ENCODE peak calls at places on chromosomes 11 and 22, in eight cellular contexts. One of them, this sample, is unnamed.

GRCh38 chr11:82776377-82776776 is 42.7 kb upstream of the FAM181B start:
- DNase-seq in cardiac muscle cell: no peak
- DNase-seq in psoas muscle: no peak
- DNase-seq in mucosa of descending colon: no peak
- DNase-seq in esophagus squamous epithelium: no peak
- DNase-seq in colonic mucosa: no peak
- DNase-seq in neural progenitor cell: no peak
- DNase-seq in heart right ventricle: no peak
- DNase-seq in this sample: no peak

GRCh38 chr22:20567993-20568417 is 60.6 kb downstream of the MED15 start:
- DNase-seq in cardiac muscle cell: no peak
- DNase-seq in psoas muscle: peak; percentile 21
- DNase-seq in mucosa of descending colon: peak; percentile 49
- DNase-seq in esophagus squamous epithelium: no peak
- DNase-seq in colonic mucosa: no peak
- DNase-seq in neural progenitor cell: no peak
- DNase-seq in heart right ventricle: no peak
- DNase-seq in this sample: no peak

GRCh38 chr11:16392646-16393045 is 36.3 kb upstream of the SOX6 start:
- DNase-seq in cardiac muscle cell: no peak
- DNase-seq in psoas muscle: no peak
- DNase-seq in mucosa of descending colon: no peak
- DNase-seq in esophagus squamous epithelium: no peak
- DNase-seq in colonic mucosa: no peak
- DNase-seq in neural progenitor cell: no peak
- DNase-seq in heart right ventricle: no peak
- DNase-seq in this sample: no peak

GRCh38 chr22:43991316-43992020 is 32.6 kb upstream of the PARVB start:
- DNase-seq in cardiac muscle cell: no peak
- DNase-seq in psoas muscle: no peak
- DNase-seq in mucosa of descending colon: no peak
- DNase-seq in esophagus squamous epithelium: no peak
- DNase-seq in colonic mucosa: no peak
- DNase-seq in neural progenitor cell: no peak
- DNase-seq in heart right ventricle: no peak
- DNase-seq in this sample: no peak

GRCh38 chr11:124536520-124536919 is 6.9 kb downstream of the OR8B12 start:
- DNase-seq in cardiac muscle cell: peak; percentile 37
- DNase-seq in psoas muscle: no peak
- DNase-seq in mucosa of descending colon: no peak
- DNase-seq in esophagus squamous epithelium: no peak
- DNase-seq in colonic mucosa: no peak
- DNase-seq in neural progenitor cell: peak; percentile 50
- DNase-seq in heart right ventricle: peak; percentile 36
- DNase-seq in this sample: peak; percentile 11

GRCh38 chr22:47357493-47357892 is 595.0 kb downstream of the TBC1D22A start:
- DNase-seq in cardiac muscle cell: no peak
- DNase-seq in psoas muscle: no peak
- DNase-seq in mucosa of descending colon: no peak
- DNase-seq in esophagus squamous epithelium: no peak
- DNase-seq in colonic mucosa: no peak
- DNase-seq in neural progenitor cell: no peak
- DNase-seq in heart right ventricle: no peak
- DNase-seq in this sample: no peak

GRCh38 chr22:41683616-41684015 is 5.1 kb downstream of the SNU13 start:
- DNase-seq in cardiac muscle cell: no peak
- DNase-seq in psoas muscle: no peak
- DNase-seq in mucosa of descending colon: no peak
- DNase-seq in esophagus squamous epithelium: no peak
- DNase-seq in colonic mucosa: no peak
- DNase-seq in neural progenitor cell: no peak
- DNase-seq in heart right ventricle: no peak
- DNase-seq in this sample: no peak

GRCh38 chr22:33542153-33542552 is 378.1 kb downstream of the LARGE1 start:
- DNase-seq in cardiac muscle cell: no peak
- DNase-seq in psoas muscle: no peak
- DNase-seq in mucosa of descending colon: no peak
- DNase-seq in esophagus squamous epithelium: no peak
- DNase-seq in colonic mucosa: no peak
- DNase-seq in neural progenitor cell: no peak
- DNase-seq in heart right ventricle: peak; percentile 50
- DNase-seq in this sample: no peak

GRCh38 chr11:86747801-86748200 is 52.5 kb upstream of the PRSS23 start:
- DNase-seq in cardiac muscle cell: no peak
- DNase-seq in psoas muscle: no peak
- DNase-seq in mucosa of descending colon: no peak
- DNase-seq in esophagus squamous epithelium: no peak
- DNase-seq in colonic mucosa: no peak
- DNase-seq in neural progenitor cell: no peak
- DNase-seq in heart right ventricle: no peak
- DNase-seq in this sample: no peak

GRCh38 chr11:72038491-72038890 is 39.8 kb downstream of the IL18BP start:
- DNase-seq in cardiac muscle cell: no peak
- DNase-seq in psoas muscle: peak; percentile 83
- DNase-seq in mucosa of descending colon: no peak
- DNase-seq in esophagus squamous epithelium: no peak
- DNase-seq in colonic mucosa: peak; percentile 73
- DNase-seq in neural progenitor cell: no peak
- DNase-seq in heart right ventricle: peak; percentile 75
- DNase-seq in this sample: peak; percentile 61

GRCh38 chr11:72036687-72037086 is 38.0 kb downstream of the IL18BP start:
- DNase-seq in cardiac muscle cell: no peak
- DNase-seq in psoas muscle: no peak
- DNase-seq in mucosa of descending colon: no peak
- DNase-seq in esophagus squamous epithelium: no peak
- DNase-seq in colonic mucosa: no peak
- DNase-seq in neural progenitor cell: no peak
- DNase-seq in heart right ventricle: no peak
- DNase-seq in this sample: no peak

GRCh38 chr11:72039108-72039850 is 40.6 kb downstream of the IL18BP start:
- DNase-seq in cardiac muscle cell: peak; percentile 65
- DNase-seq in psoas muscle: no peak
- DNase-seq in mucosa of descending colon: peak; percentile 87
- DNase-seq in esophagus squamous epithelium: no peak
- DNase-seq in colonic mucosa: peak; percentile 90
- DNase-seq in neural progenitor cell: no peak
- DNase-seq in heart right ventricle: no peak
- DNase-seq in this sample: peak; percentile 83

GRCh38 chr11:72040497-72041363 is 39.6 kb downstream of the NUMA1 start:
- DNase-seq in cardiac muscle cell: peak; percentile 96
- DNase-seq in psoas muscle: peak; percentile 97
- DNase-seq in mucosa of descending colon: peak; percentile 94
- DNase-seq in esophagus squamous epithelium: peak; percentile 32
- DNase-seq in colonic mucosa: peak; percentile 97
- DNase-seq in neural progenitor cell: peak; percentile 91
- DNase-seq in heart right ventricle: peak; percentile 96
- DNase-seq in this sample: peak; percentile 95

DNA sequence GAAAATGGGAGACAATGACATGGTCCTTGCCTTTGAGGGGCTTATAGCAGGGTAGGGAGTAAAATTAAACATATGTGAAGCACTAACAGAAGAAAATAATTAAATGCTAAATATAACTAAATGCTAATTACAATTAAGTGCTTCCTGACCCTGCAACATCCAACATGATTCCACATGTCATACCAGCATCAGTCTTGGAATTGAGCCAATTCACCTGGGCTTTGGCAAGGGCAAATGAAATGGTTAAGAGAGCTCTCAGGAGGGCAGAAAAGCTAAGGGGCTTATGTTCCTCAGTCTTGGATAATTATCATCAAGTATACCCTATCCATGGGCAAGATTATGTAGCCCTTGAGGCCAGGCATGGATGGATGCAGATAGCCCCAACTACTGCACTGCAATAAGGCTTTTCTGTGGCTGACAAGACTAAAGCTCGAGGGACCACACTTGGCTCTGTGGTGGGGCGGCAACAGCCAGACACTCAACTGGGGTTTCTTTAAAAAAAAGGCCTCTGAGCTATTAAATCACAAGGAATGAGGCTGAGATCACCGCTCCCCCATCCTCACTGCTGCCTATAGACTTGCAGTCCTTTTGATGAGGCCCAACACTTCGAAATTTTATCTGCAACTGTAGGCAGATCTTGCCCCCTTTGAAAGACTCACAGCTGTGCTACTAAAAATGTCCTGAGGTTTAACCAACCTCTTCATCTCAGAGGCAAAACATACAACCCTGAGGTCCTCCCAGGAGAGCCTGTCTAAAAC is 39.0 kb downstream of the IL18BP start:
- DNase-seq in cardiac muscle cell: no peak
- DNase-seq in psoas muscle: peak; percentile 63
- DNase-seq in mucosa of descending colon: no peak
- DNase-seq in esophagus squamous epithelium: no peak
- DNase-seq in colonic mucosa: no peak
- DNase-seq in neural progenitor cell: no peak
- DNase-seq in heart right ventricle: no peak
- DNase-seq in this sample: no peak
- H3K4me1 ChIP-seq in cardiac muscle cell: peaks cover 34% of the 10 kb centered on the region
- H3K4me1 ChIP-seq in psoas muscle: peaks cover 60% of the 10 kb centered on the region
- H3K4me1 ChIP-seq in mucosa of descending colon: peaks cover 44% of the 10 kb centered on the region
- H3K4me1 ChIP-seq in esophagus squamous epithelium: peaks cover 98% of the 10 kb centered on the region
- H3K4me1 ChIP-seq in colonic mucosa: peaks cover 15% of the 10 kb centered on the region
- H3K4me1 ChIP-seq in neural progenitor cell: peaks cover 45% of the 10 kb centered on the region
- H3K4me1 ChIP-seq in heart right ventricle: peaks cover 43% of the 10 kb centered on the region
- H3K4me1 ChIP-seq in this sample: peaks cover 25% of the 10 kb centered on the region

GRCh38 chr11:74505911-74506310 is 12.4 kb upstream of the LIPT2 start:
- DNase-seq in cardiac muscle cell: no peak
- DNase-seq in psoas muscle: no peak
- DNase-seq in mucosa of descending colon: no peak
- DNase-seq in esophagus squamous epithelium: no peak
- DNase-seq in colonic mucosa: no peak
- DNase-seq in neural progenitor cell: no peak
- DNase-seq in heart right ventricle: no peak
- DNase-seq in this sample: no peak
- H3K4me1 ChIP-seq in cardiac muscle cell: no peaks in the 10 kb centered on the region
- H3K4me1 ChIP-seq in psoas muscle: no peaks in the 10 kb centered on the region
- H3K4me1 ChIP-seq in mucosa of descending colon: no peaks in the 10 kb centered on the region
- H3K4me1 ChIP-seq in esophagus squamous epithelium: peaks cover 10% of the 10 kb centered on the region
- H3K4me1 ChIP-seq in colonic mucosa: no peaks in the 10 kb centered on the region
- H3K4me1 ChIP-seq in neural progenitor cell: no peaks in the 10 kb centered on the region
- H3K4me1 ChIP-seq in heart right ventricle: no peaks in the 10 kb centered on the region
- H3K4me1 ChIP-seq in this sample: no peaks in the 10 kb centered on the region

GRCh38 chr11:76157891-76158290 is 48.4 kb downstream of the WNT11 start:
- DNase-seq in cardiac muscle cell: no peak
- DNase-seq in psoas muscle: no peak
- DNase-seq in mucosa of descending colon: no peak
- DNase-seq in esophagus squamous epithelium: no peak
- DNase-seq in colonic mucosa: no peak
- DNase-seq in neural progenitor cell: no peak
- DNase-seq in heart right ventricle: no peak
- DNase-seq in this sample: no peak
- H3K4me1 ChIP-seq in cardiac muscle cell: peaks cover 16% of the 10 kb centered on the region
- H3K4me1 ChIP-seq in psoas muscle: peaks cover 8% of the 10 kb centered on the region
- H3K4me1 ChIP-seq in mucosa of descending colon: peaks cover 4% of the 10 kb centered on the region
- H3K4me1 ChIP-seq in esophagus squamous epithelium: peaks cover 20% of the 10 kb centered on the region
- H3K4me1 ChIP-seq in colonic mucosa: no peaks in the 10 kb centered on the region
- H3K4me1 ChIP-seq in neural progenitor cell: peaks cover 7% of the 10 kb centered on the region
- H3K4me1 ChIP-seq in heart right ventricle: peaks cover 19% of the 10 kb centered on the region
- H3K4me1 ChIP-seq in this sample: peaks cover 3% of the 10 kb centered on the region

GRCh38 chr22:37571258-37571991 is 8.5 kb downstream of the LGALS2 start:
- DNase-seq in cardiac muscle cell: no peak
- DNase-seq in psoas muscle: no peak
- DNase-seq in mucosa of descending colon: no peak
- DNase-seq in esophagus squamous epithelium: no peak
- DNase-seq in colonic mucosa: no peak
- DNase-seq in neural progenitor cell: no peak
- DNase-seq in heart right ventricle: no peak
- DNase-seq in this sample: no peak

GRCh38 chr22:37570661-37570976 is 9.3 kb downstream of the LGALS2 start:
- DNase-seq in cardiac muscle cell: no peak
- DNase-seq in psoas muscle: no peak
- DNase-seq in mucosa of descending colon: no peak
- DNase-seq in esophagus squamous epithelium: no peak
- DNase-seq in colonic mucosa: no peak
- DNase-seq in neural progenitor cell: no peak
- DNase-seq in heart right ventricle: no peak
- DNase-seq in this sample: no peak

GRCh38 chr22:37569009-37569920 is 9.0 kb downstream of the CDC42EP1 start:
- DNase-seq in cardiac muscle cell: no peak
- DNase-seq in psoas muscle: peak; percentile 36
- DNase-seq in mucosa of descending colon: peak; percentile 90
- DNase-seq in esophagus squamous epithelium: no peak
- DNase-seq in colonic mucosa: peak; percentile 93
- DNase-seq in neural progenitor cell: no peak
- DNase-seq in heart right ventricle: no peak
- DNase-seq in this sample: peak; percentile 86

GRCh38 chr22:37568448-37569008 is 8.2 kb downstream of the CDC42EP1 start:
- DNase-seq in cardiac muscle cell: no peak
- DNase-seq in psoas muscle: no peak
- DNase-seq in mucosa of descending colon: peak; percentile 67
- DNase-seq in esophagus squamous epithelium: no peak
- DNase-seq in colonic mucosa: no peak
- DNase-seq in neural progenitor cell: no peak
- DNase-seq in heart right ventricle: no peak
- DNase-seq in this sample: no peak

GRCh38 chr22:37569921-37570660 is 9.8 kb downstream of the LGALS2 start:
- DNase-seq in cardiac muscle cell: no peak
- DNase-seq in psoas muscle: no peak
- DNase-seq in mucosa of descending colon: peak; percentile 82
- DNase-seq in esophagus squamous epithelium: no peak
- DNase-seq in colonic mucosa: peak; percentile 76
- DNase-seq in neural progenitor cell: no peak
- DNase-seq in heart right ventricle: no peak
- DNase-seq in this sample: peak; percentile 68
- H3K4me1 ChIP-seq in cardiac muscle cell: no peaks in the 10 kb centered on the region
- H3K4me1 ChIP-seq in psoas muscle: peaks cover 18% of the 10 kb centered on the region
- H3K4me1 ChIP-seq in mucosa of descending colon: peaks cover 59% of the 10 kb centered on the region
- H3K4me1 ChIP-seq in esophagus squamous epithelium: peaks cover 56% of the 10 kb centered on the region
- H3K4me1 ChIP-seq in colonic mucosa: peaks cover 23% of the 10 kb centered on the region
- H3K4me1 ChIP-seq in neural progenitor cell: no peaks in the 10 kb centered on the region
- H3K4me1 ChIP-seq in heart right ventricle: peaks cover 30% of the 10 kb centered on the region
- H3K4me1 ChIP-seq in this sample: peaks cover 30% of the 10 kb centered on the region

GRCh38 chr22:50447576-50448551 is 27.0 kb downstream of the SBF1 start:
- DNase-seq in cardiac muscle cell: no peak
- DNase-seq in psoas muscle: no peak
- DNase-seq in mucosa of descending colon: peak; percentile 49
- DNase-seq in esophagus squamous epithelium: no peak
- DNase-seq in colonic mucosa: no peak
- DNase-seq in neural progenitor cell: no peak
- DNase-seq in heart right ventricle: no peak
- DNase-seq in this sample: no peak
- H3K4me1 ChIP-seq in cardiac muscle cell: no peaks in the 10 kb centered on the region
- H3K4me1 ChIP-seq in psoas muscle: no peaks in the 10 kb centered on the region
- H3K4me1 ChIP-seq in mucosa of descending colon: peaks cover 9% of the 10 kb centered on the region
- H3K4me1 ChIP-seq in esophagus squamous epithelium: peaks cover 17% of the 10 kb centered on the region
- H3K4me1 ChIP-seq in colonic mucosa: no peaks in the 10 kb centered on the region
- H3K4me1 ChIP-seq in neural progenitor cell: no peaks in the 10 kb centered on the region
- H3K4me1 ChIP-seq in heart right ventricle: no peaks in the 10 kb centered on the region
- H3K4me1 ChIP-seq in this sample: peaks cover 12% of the 10 kb centered on the region

DNA sequence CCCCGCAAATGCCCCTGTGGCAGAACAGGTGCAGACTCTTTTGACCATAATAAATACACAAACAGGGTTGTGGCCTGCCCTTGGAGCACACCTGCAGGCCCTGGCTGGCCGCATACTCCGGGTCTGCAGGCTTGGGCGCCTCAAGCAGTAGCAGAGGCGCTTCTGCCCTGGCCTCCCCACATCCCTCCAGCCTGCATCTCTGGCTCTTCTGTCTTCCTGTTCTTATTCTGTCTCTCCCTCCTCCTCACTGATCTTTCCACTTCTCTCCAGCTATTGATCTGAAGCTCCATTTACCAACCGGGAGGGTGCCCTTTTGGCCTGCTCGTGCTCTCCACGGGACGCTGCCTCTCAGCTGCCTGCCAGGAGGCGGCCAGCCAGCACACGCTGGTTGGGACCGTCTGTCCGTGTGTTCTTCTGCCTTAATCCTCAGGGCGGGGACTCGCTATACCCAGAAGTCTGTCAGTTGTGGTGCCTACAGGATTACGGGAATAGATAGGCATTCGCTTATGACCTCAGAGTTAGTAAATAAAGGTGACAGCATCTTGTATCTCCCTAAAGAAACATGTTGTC is 5.2 kb downstream of the UPB1 start:
- DNase-seq in cardiac muscle cell: no peak
- DNase-seq in psoas muscle: no peak
- DNase-seq in mucosa of descending colon: no peak
- DNase-seq in esophagus squamous epithelium: no peak
- DNase-seq in colonic mucosa: no peak
- DNase-seq in neural progenitor cell: peak; percentile 57
- DNase-seq in heart right ventricle: no peak
- DNase-seq in this sample: no peak
- H3K4me1 ChIP-seq in cardiac muscle cell: peaks cover 26% of the 10 kb centered on the region
- H3K4me1 ChIP-seq in psoas muscle: peaks cover 14% of the 10 kb centered on the region
- H3K4me1 ChIP-seq in mucosa of descending colon: no peaks in the 10 kb centered on the region
- H3K4me1 ChIP-seq in esophagus squamous epithelium: peaks cover 16% of the 10 kb centered on the region
- H3K4me1 ChIP-seq in colonic mucosa: no peaks in the 10 kb centered on the region
- H3K4me1 ChIP-seq in neural progenitor cell: peaks cover 19% of the 10 kb centered on the region
- H3K4me1 ChIP-seq in heart right ventricle: peaks cover 3% of the 10 kb centered on the region
- H3K4me1 ChIP-seq in this sample: peaks cover under 1% of the 10 kb centered on the region